ENCODE peak calls at places on chromosomes 2 and 18, in ten cellular contexts. B is iris pigment epithelial cell; S is stimulated activated CD4-positive, alpha-beta T cell treated with anti-CD3 and anti-CD28 coated beads, Interleukin-2, amount 100 ng/mL, for 24 hours; I is hippocampal formation; A is dorsolateral prefrontal cortex; X is activated CD4-positive, alpha-beta T cell treated with anti-CD3 and anti-CD28 coated beads for 48 hours; V is iPS-NIHi11; Z is AG08395; Q is T-helper 2 cell; O is cardiac muscle cell. U is an unnamed sample.
A peak's percentile ranks its signal among the peaks of the same experiment; 100 is the strongest.

GRCh38 chr2:9423922-9424272 is 443 bp downstream of the CPSF3 start:
- DNase-seq in B (peak; percentile 59), S (peak; percentile 30), I (no peak), A (no peak), X (peak; percentile 44), V (no peak), Z (no peak), Q (no peak), O (no peak), U (peak; percentile 32)

GRCh38 chr2:167192833-167193232 is 304.6 kb downstream of the XIRP2 start:
- DNase-seq in B (no peak), S (no peak), I (no peak), A (no peak), X (no peak), V (no peak), Z (no peak), Q (no peak), O (no peak), U (no peak)

GRCh38 chr18:41513438-41513837 is 441.6 kb upstream of the PIK3C3 start:
- DNase-seq in B (no peak), S (no peak), I (no peak), A (no peak), X (no peak), V (no peak), Z (no peak), Q (no peak), O (no peak), U (no peak)

GRCh38 chr2:231245253-231246094 is 47.0 kb downstream of the ARMC9 start:
- DNase-seq in B (peak; percentile 21), S (no peak), I (no peak), A (no peak), X (no peak), V (no peak), Z (no peak), Q (no peak), O (no peak), U (no peak)

GRCh38 chr2:197254776-197255521 is 55.6 kb downstream of the ANKRD44 start:
- DNase-seq in B (no peak), S (no peak), I (no peak), A (no peak), X (no peak), V (no peak), Z (peak; percentile 25), Q (no peak), O (no peak), U (no peak)

GRCh38 chr2:40554665-40555294 is 102.9 kb upstream of the SLC8A1 start:
- DNase-seq in B (peak; percentile 36), S (peak; percentile 64), I (peak; percentile 25), A (no peak), X (peak; percentile 64), V (peak; percentile 42), Z (peak; percentile 27), Q (no peak), O (peak; percentile 72), U (peak; percentile 86)

GRCh38 chr2:54803783-54804758 is 80.6 kb downstream of the EML6 start:
- DNase-seq in B (no peak), S (no peak), I (no peak), A (no peak), X (no peak), V (no peak), Z (peak; percentile 30), Q (no peak), O (no peak), U (no peak)

GRCh38 chr18:73881396-73881795 is 266.2 kb downstream of the FBXO15 start:
- DNase-seq in B (peak; percentile 5), S (no peak), I (no peak), A (no peak), X (no peak), V (no peak), Z (no peak), Q (no peak), O (no peak), U (no peak)

GRCh38 chr2:44126106-44126797 is 42.4 kb upstream of the PPM1B start:
- DNase-seq in B (peak; percentile 29), S (no peak), I (no peak), A (no peak), X (no peak), V (no peak), Z (no peak), Q (no peak), O (no peak), U (no peak)

GRCh38 chr18:59696311-59697235 is 650 bp downstream of the CCBE1 start:
- DNase-seq in B (peak; percentile 76), S (peak; percentile 6), I (no peak), A (no peak), X (peak; percentile 9), V (peak; percentile 48), Z (peak; percentile 30), Q (no peak), O (peak; percentile 42), U (peak; percentile 23)

U was measured in testis.